ENCODE peak calls at places on chromosomes 7 and 10, in nine cellular contexts. T is NCI-H1694, G is IMR-90, V is GM06990, E is M059J, Q is Kasumi-1, R is AG04450, F is NCI-H2029, Y is activated T-cell treated with anti-CD3 and anti-CD28 coated beads for 1 hour. N is an unnamed sample.

GRCh38 chr10:71266918-71267442 is 52.1 kb upstream of the SLC29A3 start:
- DNase-seq in Y (no peak), G (peak; percentile 41), Q (no peak), T (no peak), E (no peak), F (no peak), R (no peak), V (no peak), N (no peak)

GRCh38 chr7:64098-64521 is 128.3 kb upstream of the FAM20C start:
- DNase-seq in E (peak; percentile 77), T (peak; percentile 92), Y (no peak), R (peak; percentile 43), G (peak; percentile 74), Q (peak; percentile 21), V (no peak), F (no peak), N (peak; percentile 32)

GRCh38 chr10:79413196-79413595 is 32.2 kb downstream of the ZCCHC24 start:
- DNase-seq in E (peak; percentile 91), Q (peak; percentile 61), F (no peak), Y (no peak), T (no peak), R (no peak), G (peak; percentile 41), V (no peak), N (no peak)

GRCh38 chr10:86486856-86487255 is 34.7 kb downstream of the WAPL start:
- DNase-seq in G (no peak), F (no peak), Y (no peak), T (no peak), R (no peak), E (no peak), V (no peak), Q (no peak), N (no peak)

GRCh38 chr7:114388021-114388420 is 26.6 kb upstream of the FOXP2 start:
- DNase-seq in T (no peak), V (no peak), Y (no peak), Q (no peak), G (no peak), F (no peak), E (no peak), R (no peak), N (no peak)

GRCh38 chr7:101362334-101363195 is at the start of gene COL26A1:
- DNase-seq in F (no peak), T (no peak), G (no peak), R (no peak), Q (no peak), V (no peak), E (peak; percentile 58), Y (no peak), N (peak; percentile 10)

GRCh38 chr10:80787952-80788351 is 250.2 kb downstream of the SH2D4B start:
- DNase-seq in Q (no peak), R (no peak), E (no peak), Y (no peak), T (no peak), F (no peak), G (no peak), V (no peak), N (no peak)

GRCh38 chr10:48332871-48333216 is 26.4 kb downstream of the MAPK8 start:
- DNase-seq in G (no peak), E (no peak), R (no peak), F (no peak), Q (no peak), T (peak; percentile 16), V (no peak), Y (no peak), N (no peak)

GRCh38 chr10:109889867-109890266 is 33.4 kb downstream of the XPNPEP1 start:
- DNase-seq in T (no peak), E (peak; percentile 88), Y (no peak), R (peak; percentile 46), F (no peak), G (peak; percentile 91), Q (peak; percentile 80), V (no peak), N (no peak)

GRCh38 chr10:115975506-115975905 is 297.5 kb downstream of the GFRA1 start:
- DNase-seq in E (no peak), F (no peak), Y (no peak), G (no peak), Q (no peak), T (no peak), V (no peak), R (no peak), N (no peak)

GRCh38 chr7:124263232-124263827 is 230.5 kb upstream of the TMEM229A start:
- DNase-seq in G (peak; percentile 54), R (no peak), F (no peak), Q (no peak), T (no peak), V (peak; percentile 35), E (peak; percentile 33), Y (no peak), N (no peak)

GRCh38 chr7:75971961-75972763 is 22.2 kb downstream of the TMEM120A start:
- DNase-seq in E (no peak), Y (no peak), Q (peak; percentile 71), R (no peak), G (no peak), T (no peak), V (no peak), F (no peak), N (no peak)

GRCh38 chr10:35770817-35771355 is 128.8 kb upstream of the FZD8 start:
- DNase-seq in Y (no peak), E (no peak), V (no peak), T (no peak), R (no peak), F (no peak), G (no peak), Q (no peak), N (no peak)

GRCh38 chr10:78212134-78212785 is 178.6 kb downstream of the RPS24 start:
- DNase-seq in G (no peak), R (no peak), Q (no peak), T (no peak), Y (no peak), V (no peak), E (peak; percentile 46), F (peak; percentile 73), N (peak; percentile 14)

GRCh38 chr7:116443101-116443523 is 56.4 kb upstream of the CAV2 start:
- DNase-seq in F (no peak), G (peak; percentile 97), E (peak; percentile 98), R (peak; percentile 82), V (no peak), T (no peak), Y (no peak), Q (no peak), N (no peak)

GRCh38 chr10:94123253-94123995 is 129.7 kb downstream of the PLCE1 start:
- DNase-seq in T (no peak), E (peak; percentile 88), V (no peak), Y (no peak), Q (no peak), G (peak; percentile 93), R (peak; percentile 83), F (no peak), N (no peak)

GRCh38 chr10:45580781-45581496 is 91.6 kb downstream of the ZFAND4 start:
- DNase-seq in Y (no peak), T (no peak), Q (no peak), V (peak; percentile 17), G (no peak), F (no peak), R (no peak), E (peak; percentile 16), N (no peak)

GRCh38 chr7:90597527-90597871 is 1.4 kb downstream of the CDK14 start:
- DNase-seq in Q (no peak), T (no peak), G (no peak), R (no peak), Y (no peak), V (no peak), E (no peak), F (no peak), N (no peak)

GRCh38 chr7:156121434-156121833 is 309.2 kb upstream of the SHH start:
- DNase-seq in T (no peak), R (no peak), Y (no peak), G (no peak), V (no peak), E (no peak), F (no peak), Q (no peak), N (no peak)

GRCh38 chr7:128939075-128939860 is 1.5 kb downstream of the IRF5 start:
- DNase-seq in F (no peak), V (peak; percentile 77), T (no peak), Y (no peak), Q (no peak), E (no peak), R (no peak), G (no peak), N (no peak)

GRCh38 chr10:97025613-97026242 is 160.0 kb downstream of the SLIT1 start:
- DNase-seq in F (no peak), G (peak; percentile 40), R (no peak), Y (peak; percentile 27), Q (peak; percentile 86), V (no peak), E (no peak), T (no peak), N (no peak)

GRCh38 chr7:155995183-155995612 is 182.9 kb upstream of the SHH start:
- DNase-seq in T (no peak), E (no peak), Y (no peak), V (no peak), R (no peak), G (no peak), Q (peak; percentile 61), F (no peak), N (no peak)

GRCh38 chr7:98406827-98407226 is 5.9 kb upstream of the BAIAP2L1 start:
- DNase-seq in Y (no peak), Q (no peak), V (no peak), F (no peak), R (no peak), T (no peak), G (no peak), E (no peak), N (no peak)

GRCh38 chr7:2006921-2007381 is 225.8 kb downstream of the MAD1L1 start:
- DNase-seq in V (no peak), F (no peak), G (no peak), Q (no peak), R (no peak), E (no peak), Y (no peak), T (no peak), N (no peak)

GRCh38 chr10:73785721-73786511 is 510 bp downstream of the ZSWIM8 start:
- DNase-seq in G (peak; percentile 65), Y (peak; percentile 33), V (peak; percentile 60), F (no peak), E (peak; percentile 58), Q (peak; percentile 67), R (no peak), T (no peak), N (no peak)

GRCh38 chr7:98250789-98251188 is 1.2 kb downstream of the TECPR1 start:
- DNase-seq in G (no peak), Y (peak; percentile 19), V (no peak), T (no peak), R (no peak), Q (no peak), E (no peak), F (no peak), N (no peak)

N was measured in DMS79 treated with DMSO at 0.1 percent for 48 hours.